ENCODE peak calls at places on chromosome 9, in ten cellular contexts. J is ecto neural progenitor cell; N is endodermal cell; A is KBM-7; T is NCI-H226; K is stimulated activated CD4-positive, alpha-beta T cell treated with anti-CD3 and anti-CD28 coated beads, Interleukin-2, amount 100 ng/mL, for 48 hours; F is activated T-cell treated with anti-CD3 and anti-CD28 coated beads, Interleukin-2, amount 50 U/mL, for 72 hours; V is H9; G is EL; S is AG09319. C is an unnamed sample.

GRCh38 chr9:16267336-16268036 is 603.0 kb downstream of the BNC2 start:
- DNase-seq in S (no peak), K (no peak), J (no peak), G (peak), N (no peak), F (no peak), A (no peak), T (no peak), V (peak), C (peak)

GRCh38 chr9:130311774-130312140 is 46.2 kb downstream of the HMCN2 start:
- DNase-seq in N (no peak), K (no peak), A (no peak), J (no peak), S (no peak), T (no peak), V (no peak), F (no peak), G (no peak), C (no peak)

GRCh38 chr9:72524820-72525539 is 3.6 kb downstream of the TMC1 start:
- DNase-seq in G (peak), N (peak), A (no peak), S (peak), J (no peak), T (peak), V (peak), F (peak), K (no peak), C (peak)

GRCh38 chr9:20684865-20685696 is 1.0 kb downstream of the FOCAD start:
- DNase-seq in F (no peak), V (no peak), J (no peak), S (peak), K (no peak), T (peak), G (peak), N (no peak), A (peak), C (no peak)

GRCh38 chr9:68923480-68923879 is 90.4 kb downstream of the PRKACG start:
- DNase-seq in S (no peak), A (no peak), G (no peak), V (no peak), F (no peak), N (no peak), K (no peak), T (no peak), J (no peak), C (no peak)

GRCh38 chr9:111891910-111892499 is 4.6 kb upstream of the UGCG start:
- DNase-seq in K (no peak), S (no peak), N (no peak), J (no peak), V (no peak), T (no peak), F (no peak), A (no peak), G (peak), C (no peak)

GRCh38 chr9:77384406-77384805 is 207.1 kb downstream of the VPS13A start:
- DNase-seq in T (peak), F (no peak), S (peak), A (no peak), G (peak), N (no peak), J (no peak), K (no peak), V (no peak), C (no peak)

GRCh38 chr9:130128251-130128650 is 44.0 kb upstream of the NCS1 start:
- DNase-seq in F (peak), A (peak), K (peak), S (no peak), G (peak), N (no peak), J (no peak), T (no peak), V (no peak), C (no peak)

GRCh38 chr9:2955616-2956015 is 111.7 kb upstream of the PUM3 start:
- DNase-seq in A (no peak), S (no peak), F (no peak), J (no peak), T (no peak), N (no peak), G (no peak), K (no peak), V (no peak), C (no peak)

GRCh38 chr9:92730897-92731296 is 33.7 kb downstream of the BICD2 start:
- DNase-seq in V (peak), K (no peak), A (no peak), T (no peak), F (no peak), J (peak), G (no peak), S (no peak), N (peak), C (no peak)

GRCh38 chr9:116855881-116856662 is 169.0 kb downstream of the TRIM32 start:
- DNase-seq in A (no peak), G (no peak), T (no peak), N (no peak), J (no peak), S (no peak), K (no peak), F (no peak), V (no peak), C (no peak)

GRCh38 chr9:121439711-121440110 is 59.9 kb downstream of the GGTA1 start:
- DNase-seq in T (no peak), F (no peak), V (no peak), A (no peak), K (no peak), J (no peak), G (no peak), N (no peak), S (no peak), C (no peak)

GRCh38 chr9:83526901-83527300 is 11.3 kb downstream of the FRMD3 start:
- DNase-seq in K (no peak), F (no peak), T (no peak), V (no peak), A (no peak), N (no peak), J (peak), S (no peak), G (no peak), C (no peak)

GRCh38 chr9:78680196-78680595 is 383.3 kb downstream of the PSAT1 start:
- DNase-seq in K (no peak), G (no peak), N (no peak), S (no peak), A (no peak), J (no peak), F (no peak), V (no peak), T (no peak), C (no peak)

GRCh38 chr9:70587143-70587710 is 172.8 kb upstream of the KLF9 start:
- DNase-seq in N (no peak), F (no peak), T (peak), G (peak), K (no peak), J (no peak), A (no peak), V (no peak), S (no peak), C (no peak)

GRCh38 chr9:114276908-114277821 is 45.7 kb upstream of the ORM1 start:
- DNase-seq in T (no peak), K (no peak), J (peak), V (peak), S (peak), A (no peak), G (peak), N (peak), F (no peak), C (peak)

GRCh38 chr9:35659340-35659739 is 1.2 kb downstream of the CCDC107 start:
- DNase-seq in V (no peak), A (no peak), J (no peak), T (no peak), G (peak), K (no peak), F (no peak), N (no peak), S (no peak), C (no peak)

GRCh38 chr9:131201856-131202255 is 74.5 kb downstream of the FAM78A start:
- DNase-seq in N (no peak), G (no peak), J (no peak), K (no peak), T (no peak), S (no peak), F (no peak), V (no peak), A (no peak), C (no peak)

GRCh38 chr9:77457916-77458592 is 190.1 kb downstream of the GNA14 start:
- DNase-seq in V (peak), A (peak), S (no peak), T (peak), N (peak), G (peak), J (peak), K (peak), F (peak), C (no peak)

GRCh38 chr9:38363589-38363925 is 28.9 kb upstream of the ALDH1B1 start:
- DNase-seq in F (no peak), J (no peak), K (no peak), G (no peak), N (peak), S (no peak), A (no peak), T (no peak), V (no peak), C (no peak)

GRCh38 chr9:108645520-108645919 is 210.3 kb downstream of the ACTL7B start:
- DNase-seq in T (no peak), G (no peak), S (no peak), V (no peak), K (no peak), F (no peak), N (no peak), A (no peak), J (no peak), C (no peak)

GRCh38 chr9:23380821-23381220 is 445.2 kb downstream of the ELAVL2 start:
- DNase-seq in S (no peak), N (no peak), F (no peak), J (no peak), A (no peak), G (no peak), T (no peak), K (no peak), V (no peak), C (no peak)

GRCh38 chr9:129218918-129219317 is 40.9 kb upstream of the IER5L start:
- DNase-seq in K (no peak), T (no peak), A (no peak), N (no peak), J (no peak), G (no peak), V (no peak), S (no peak), F (no peak), C (no peak)

GRCh38 chr9:109120204-109120789 is 550 bp upstream of the TMEM245 start:
- DNase-seq in A (no peak), F (no peak), K (no peak), S (no peak), V (no peak), G (peak), J (no peak), T (no peak), N (peak), C (no peak)

GRCh38 chr9:93087971-93088655 is 7.9 kb upstream of the CARD19 start:
- DNase-seq in N (peak), J (peak), S (no peak), F (no peak), G (no peak), T (no peak), V (no peak), A (no peak), K (no peak), C (no peak)

GRCh38 chr9:69898714-69899209 is 78.1 kb downstream of the CFAP95 start:
- DNase-seq in G (peak), S (peak), T (peak), N (no peak), J (no peak), K (no peak), F (no peak), V (no peak), A (no peak), C (peak)

GRCh38 chr9:134367796-134368490 is 41.7 kb downstream of the RXRA start:
- DNase-seq in A (no peak), T (no peak), V (no peak), F (no peak), S (no peak), N (no peak), K (no peak), G (no peak), J (no peak), C (no peak)

GRCh38 chr9:93427655-93428379 is 23.7 kb upstream of the FAM120A start:
- DNase-seq in A (no peak), N (peak), J (no peak), G (no peak), V (peak), F (no peak), T (peak), S (no peak), K (no peak), C (no peak)

GRCh38 chr9:113481176-113481805 is 17.8 kb downstream of the RGS3 start:
- DNase-seq in F (no peak), T (no peak), G (no peak), J (no peak), A (no peak), N (peak), V (no peak), K (no peak), S (no peak), C (no peak)

GRCh38 chr9:35844628-35845301 is 15.7 kb downstream of the TMEM8B start:
- DNase-seq in N (no peak), T (peak), V (no peak), K (no peak), F (no peak), J (no peak), A (peak), S (peak), G (peak), C (peak)

C was measured in smooth muscle cell of the brain vasculature.